ENCODE peak calls at places on chromosomes 12 and 14, in six cellular contexts. R is mammary epithelial cell, K is adrenal gland, M is ovary, H is uterus, Z is colonic mucosa. S is an unnamed sample.

GRCh38 chr12:125065021-125065752 is at the start of gene AACS:
- DNase-seq in R (peak; percentile 75), K (peak; percentile 78), M (peak; percentile 75), H (peak; percentile 70), Z (peak; percentile 87), S (peak; percentile 89)

GRCh38 chr14:67486890-67487289 is 1.6 kb downstream of the TMEM229B start:
- DNase-seq in R (no peak), K (no peak), M (no peak), H (no peak), Z (no peak), S (no peak)

GRCh38 chr12:124682425-124683329 is 115.3 kb upstream of the NCOR2 start:
- DNase-seq in R (no peak), K (no peak), M (no peak), H (no peak), Z (peak; percentile 25), S (no peak)

GRCh38 chr12:132677492-132677891 is 9.7 kb downstream of the POLE start:
- DNase-seq in R (no peak), K (no peak), M (no peak), H (no peak), Z (no peak), S (no peak)

GRCh38 chr14:92945959-92946846 is 23.3 kb downstream of the CHGA start:
- DNase-seq in R (peak; percentile 48), K (peak; percentile 82), M (peak; percentile 29), H (peak; percentile 47), Z (peak; percentile 91), S (peak; percentile 57)

GRCh38 chr12:56991319-56991906 is 14.9 kb downstream of the ZBTB39 start:
- DNase-seq in R (no peak), K (peak; percentile 74), M (no peak), H (peak; percentile 47), Z (peak; percentile 50), S (no peak)

GRCh38 chr12:40648519-40648918 is 43.7 kb upstream of the CNTN1 start:
- DNase-seq in R (no peak), K (no peak), M (no peak), H (no peak), Z (no peak), S (no peak)

GRCh38 chr12:50913224-50913623 is 39.1 kb upstream of the HIGD1C start:
- DNase-seq in R (no peak), K (no peak), M (no peak), H (no peak), Z (no peak), S (no peak)

GRCh38 chr14:106129274-106129673 is 602.9 kb downstream of the TMEM121 start:
- DNase-seq in R (no peak), K (no peak), M (no peak), H (no peak), Z (no peak), S (no peak)

GRCh38 chr14:88962356-88962755 is 137.9 kb downstream of the TTC8 start:
- DNase-seq in R (no peak), K (no peak), M (no peak), H (no peak), Z (no peak), S (no peak)

GRCh38 chr12:86230516-86231146 is 25.6 kb downstream of the MGAT4C start:
- DNase-seq in R (no peak), K (no peak), M (no peak), H (no peak), Z (no peak), S (no peak)

GRCh38 chr14:62546862-62547474 is 498.3 kb downstream of the KCNH5 start:
- DNase-seq in R (peak; percentile 25), K (no peak), M (no peak), H (no peak), Z (no peak), S (no peak)
- TF ChIP-seq CTCF in R (no peak), K (no peak), M (no peak), H (no peak), Z (no peak), S (peak; percentile 21)

GRCh38 chr12:3218150-3218845 is 141.1 kb downstream of the TSPAN9 start:
- DNase-seq in R (peak; percentile 47), K (peak; percentile 93), M (peak; percentile 87), H (peak; percentile 93), Z (peak; percentile 47), S (peak; percentile 85)

GRCh38 chr12:3216726-3217682 is 139.8 kb downstream of the TSPAN9 start:
- DNase-seq in R (peak; percentile 96), K (no peak), M (no peak), H (peak; percentile 47), Z (no peak), S (no peak)

GRCh38 chr12:3217683-3218079 is 140.5 kb downstream of the TSPAN9 start:
- DNase-seq in R (no peak), K (no peak), M (no peak), H (no peak), Z (no peak), S (no peak)

GRCh38 chr12:3220382-3221321 is 143.5 kb downstream of the TSPAN9 start:
- DNase-seq in R (no peak), K (no peak), M (no peak), H (no peak), Z (no peak), S (peak; percentile 54)

DNA sequence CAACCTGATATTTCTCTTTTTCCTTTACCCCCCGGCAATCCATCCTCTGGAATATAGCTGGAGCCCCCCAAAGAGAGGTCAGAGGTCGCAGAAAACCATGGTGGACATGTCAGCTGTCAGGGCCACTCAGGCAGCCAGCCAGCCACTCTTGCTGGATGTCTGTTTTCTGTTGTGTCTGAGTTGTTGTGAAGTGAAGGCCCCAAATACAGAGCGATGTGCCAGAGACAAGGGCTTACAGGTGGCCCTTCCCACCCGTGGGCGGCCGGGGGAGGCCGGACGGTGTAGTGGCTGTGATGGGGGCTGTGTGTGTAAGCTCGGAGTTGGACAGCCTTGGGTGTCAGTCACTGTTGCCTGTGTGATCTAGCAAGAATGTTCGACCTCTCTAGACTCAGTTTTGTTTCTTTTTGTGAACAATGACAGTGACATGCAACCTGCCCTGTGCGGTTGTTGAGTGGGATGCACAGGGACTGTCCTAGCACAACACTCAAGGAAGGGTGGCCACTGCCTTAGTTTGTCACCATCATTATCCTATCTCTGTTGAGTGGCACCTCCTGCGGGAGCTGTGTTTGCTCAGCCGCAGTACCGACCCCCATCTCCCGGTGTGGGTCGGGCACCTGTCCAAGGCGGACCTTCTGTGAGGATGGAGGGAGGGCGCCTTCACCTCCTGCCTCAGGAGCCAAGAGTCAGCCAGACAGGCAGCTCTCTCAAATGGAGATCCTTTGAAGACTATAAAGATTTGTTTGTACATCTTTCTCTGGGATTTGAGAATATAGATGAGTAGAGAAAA is 141.9 kb downstream of the TSPAN9 start:
- DNase-seq in R (no peak), K (no peak), M (no peak), H (no peak), Z (no peak), S (peak; percentile 66)
- H3K27me3 ChIP-seq in R (no peaks in the 10 kb centered on the region), K (no peaks in the 10 kb centered on the region), M (no peaks in the 10 kb centered on the region), H (no peaks in the 10 kb centered on the region), Z (no peaks in the 10 kb centered on the region), S (no peaks in the 10 kb centered on the region)

GRCh38 chr12:13075786-13076570 is 27.5 kb downstream of the GSG1 start:
- DNase-seq in R (no peak), K (no peak), M (no peak), H (no peak), Z (no peak), S (no peak)

GRCh38 chr12:13075114-13075471 is 28.4 kb downstream of the GSG1 start:
- DNase-seq in R (no peak), K (no peak), M (no peak), H (no peak), Z (no peak), S (no peak)

GRCh38 chr12:13071305-13072280 is 27.4 kb downstream of the FAM234B start:
- DNase-seq in R (peak; percentile 50), K (no peak), M (no peak), H (no peak), Z (no peak), S (no peak)

GRCh38 chr12:13073191-13073590 is 29.0 kb downstream of the FAM234B start:
- DNase-seq in R (no peak), K (no peak), M (no peak), H (no peak), Z (no peak), S (no peak)

DNA sequence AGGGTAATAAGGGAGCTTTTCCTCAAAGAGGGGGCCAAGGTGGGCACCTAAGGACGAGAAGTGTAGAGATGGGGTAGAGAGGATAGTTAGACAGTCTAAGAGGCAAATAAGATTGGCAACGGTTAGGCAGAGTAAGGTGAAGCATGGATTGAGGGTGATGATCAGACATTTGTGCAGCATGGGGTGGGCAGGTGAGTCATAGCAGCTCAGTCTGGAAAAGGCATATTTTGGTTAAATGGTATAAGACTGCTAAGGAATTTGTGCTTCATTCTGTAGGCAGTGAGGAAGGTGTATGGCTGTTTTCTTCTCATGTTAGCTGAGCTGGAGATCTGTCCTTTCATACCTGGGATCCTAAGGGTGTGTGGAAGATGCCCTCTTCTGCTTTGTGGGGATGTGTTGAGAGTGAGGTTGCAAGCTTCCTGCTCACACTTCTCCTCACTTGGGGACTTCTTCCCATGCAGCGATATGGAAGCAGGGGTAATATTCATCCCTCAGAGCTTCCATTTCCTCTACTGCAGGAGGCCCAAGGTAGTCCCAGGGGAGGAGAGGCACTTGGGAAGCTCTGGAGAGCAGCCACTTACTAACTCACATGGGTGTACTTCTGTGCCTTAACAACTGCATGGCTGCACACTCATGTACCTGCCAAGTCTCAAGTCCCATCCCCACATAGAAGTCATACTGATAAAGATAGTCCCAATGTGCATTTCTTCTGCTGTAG is 28.9 kb downstream of the GSG1 start:
- DNase-seq in R (no peak), K (no peak), M (no peak), H (no peak), Z (no peak), S (no peak)
- TF ChIP-seq CTCF in R (no peak), K (no peak), M (no peak), H (no peak), Z (no peak), S (no peak)

GRCh38 chr12:2190085-2190484 is 137.3 kb downstream of the CACNA1C start:
- DNase-seq in R (no peak), K (no peak), M (no peak), H (no peak), Z (no peak), S (no peak)

GRCh38 chr12:2194060-2194459 is 141.3 kb downstream of the CACNA1C start:
- DNase-seq in R (no peak), K (no peak), M (no peak), H (no peak), Z (no peak), S (no peak)

GRCh38 chr12:2191534-2192153 is 138.9 kb downstream of the CACNA1C start:
- DNase-seq in R (no peak), K (no peak), M (no peak), H (no peak), Z (no peak), S (no peak)

GRCh38 chr12:2190896-2191533 is 138.2 kb downstream of the CACNA1C start:
- DNase-seq in R (no peak), K (no peak), M (no peak), H (no peak), Z (no peak), S (no peak)

DNA sequence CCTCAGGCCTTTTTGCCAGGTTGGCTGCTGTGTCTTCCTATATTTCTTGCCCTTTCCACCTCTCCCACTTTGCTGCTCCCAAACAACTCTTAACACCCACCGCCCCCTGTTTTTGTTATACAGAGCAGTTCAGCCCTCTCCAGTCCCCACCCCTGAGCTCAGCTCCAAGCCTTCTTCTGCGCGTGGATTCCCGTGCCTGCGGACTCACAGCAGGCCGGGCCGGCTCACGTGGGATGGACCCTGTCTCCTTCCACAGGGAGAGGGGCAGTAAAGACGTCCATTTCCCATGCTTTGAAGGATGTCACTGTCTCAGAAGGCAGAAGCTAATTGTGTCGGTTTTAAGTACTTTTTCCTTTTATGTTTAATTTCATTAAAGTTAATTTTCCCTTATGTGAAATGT is 139.4 kb downstream of the CACNA1C start:
- DNase-seq in R (no peak), K (no peak), M (no peak), H (no peak), Z (no peak), S (no peak)
- H3K27me3 ChIP-seq in R (no peaks in the 10 kb centered on the region), K (no peaks in the 10 kb centered on the region), M (no peaks in the 10 kb centered on the region), H (no peaks in the 10 kb centered on the region), Z (no peaks in the 10 kb centered on the region), S (peaks cover 5% of the 10 kb centered on the region)

S was measured in BE2C.